ENCODE peak calls at places on chromosomes 13 and 19, in eight cellular contexts. T is tibial nerve, L is uterus, U is transverse colon, E is HCT116, G is A549, V is body of pancreas, J is right lobe of liver. K is an unnamed sample.

GRCh38 chr13:49022472-49023144 is 46.9 kb downstream of the FNDC3A start:
- DNase-seq in E (no peak), J (no peak), U (no peak), T (no peak), G (no peak), L (no peak), V (no peak), K (no peak)

GRCh38 chr13:97600438-97601080 is 166.6 kb downstream of the RAP2A start:
- DNase-seq in G (peak; percentile 33), V (no peak), U (no peak), L (no peak), T (no peak), J (no peak), E (no peak), K (no peak)

GRCh38 chr13:90416938-90417337 is 930.5 kb upstream of the MIR17HG start:
- DNase-seq in T (no peak), V (no peak), L (no peak), E (no peak), J (no peak), G (no peak), U (no peak), K (no peak)

GRCh38 chr19:12838893-12839656 is 760 bp downstream of the MAST1 start:
- DNase-seq in G (no peak), E (no peak), V (no peak), J (no peak), U (no peak), L (no peak), T (no peak), K (no peak)

GRCh38 chr19:48480476-48481190 is 11.5 kb downstream of the CYTH2 start:
- DNase-seq in G (no peak), V (no peak), J (no peak), E (no peak), U (peak; percentile 55), L (peak; percentile 52), T (peak; percentile 48), K (no peak)

GRCh38 chr13:48838193-48839000 is 137.3 kb upstream of the FNDC3A start:
- DNase-seq in G (peak; percentile 58), E (no peak), J (no peak), L (no peak), T (no peak), U (no peak), V (no peak), K (no peak)

GRCh38 chr19:48458016-48458415 is 2.6 kb downstream of the KCNJ14 start:
- DNase-seq in G (no peak), E (no peak), V (no peak), T (no peak), L (no peak), U (no peak), J (no peak), K (no peak)

GRCh38 chr19:29540128-29540527 is 14.3 kb downstream of the VSTM2B start:
- DNase-seq in V (no peak), L (peak; percentile 1), G (no peak), T (no peak), J (peak; percentile 30), U (no peak), E (no peak), K (no peak)

GRCh38 chr13:31747966-31748365 is 8.6 kb downstream of the RXFP2 start:
- DNase-seq in J (no peak), E (no peak), U (no peak), T (no peak), V (no peak), L (no peak), G (no peak), K (no peak)

GRCh38 chr19:42096255-42096837 is 20.4 kb downstream of the ZNF574 start:
- DNase-seq in J (no peak), L (no peak), T (no peak), G (no peak), U (no peak), E (no peak), V (no peak), K (no peak)

GRCh38 chr19:35657904-35658700 is 8.2 kb upstream of the UPK1A start:
- DNase-seq in V (no peak), U (no peak), L (no peak), G (peak; percentile 50), T (no peak), J (no peak), E (no peak), K (no peak)

GRCh38 chr13:33328691-33329090 is 43.1 kb upstream of the STARD13 start:
- DNase-seq in E (no peak), J (no peak), T (no peak), L (no peak), V (no peak), U (no peak), G (no peak), K (no peak)

GRCh38 chr13:99214232-99214631 is 13.6 kb downstream of the UBAC2 start:
- DNase-seq in U (no peak), L (no peak), E (no peak), J (no peak), T (no peak), V (no peak), G (no peak), K (no peak)

GRCh38 chr19:46133101-46133627 is 8.7 kb upstream of the IGFL3 start:
- DNase-seq in T (peak; percentile 7), U (no peak), J (no peak), V (peak; percentile 21), G (peak; percentile 94), E (peak; percentile 73), L (peak; percentile 41), K (peak; percentile 67)

DNA sequence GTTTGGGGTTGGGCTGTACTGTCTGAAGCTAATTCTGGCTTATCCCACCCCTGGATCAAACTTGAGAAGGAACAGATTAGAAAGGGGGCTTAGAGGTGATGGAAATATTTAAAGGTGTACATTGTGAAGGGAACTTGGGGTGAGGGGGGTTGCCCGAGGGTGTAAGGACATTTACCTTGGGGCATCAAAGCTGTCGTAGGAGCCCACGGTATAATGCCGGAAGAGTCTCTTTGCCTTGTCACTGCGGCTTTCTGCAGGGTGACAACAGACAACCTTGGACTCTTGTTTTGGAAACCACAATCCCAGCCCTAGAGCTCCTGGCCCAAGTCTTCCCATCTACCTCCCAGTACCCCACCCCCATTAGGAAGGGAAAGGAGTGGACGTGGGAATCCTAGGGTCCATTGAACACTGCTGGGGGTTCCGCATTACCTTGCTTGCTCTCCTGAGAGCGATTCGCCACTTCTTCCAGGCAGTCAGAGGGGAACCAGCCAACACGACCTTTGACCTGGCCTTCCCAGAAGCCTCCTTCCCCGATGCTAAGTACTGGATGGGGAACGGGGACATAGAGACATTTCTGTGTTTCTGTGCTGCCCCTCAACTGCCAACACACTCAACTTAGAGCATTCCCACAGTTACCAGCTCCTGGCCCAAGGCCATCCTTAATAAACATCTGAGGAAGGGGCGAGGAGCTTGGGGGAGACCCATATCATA is 22.0 kb downstream of the SHANK1 start:
- DNase-seq in T (no peak), E (no peak), U (no peak), J (no peak), L (no peak), G (no peak), V (no peak), K (no peak)
- H3K9me3 ChIP-seq in T (no peaks in the 10 kb centered on the region), E (no peaks in the 10 kb centered on the region), U (no peaks in the 10 kb centered on the region), J (no peaks in the 10 kb centered on the region), L (no peaks in the 10 kb centered on the region), G (no peaks in the 10 kb centered on the region), V (no peaks in the 10 kb centered on the region), K (no peaks in the 10 kb centered on the region)

GRCh38 chr19:16571283-16571682 is 932 bp downstream of the SLC35E1 start:
- DNase-seq in J (no peak), V (peak; percentile 38), G (no peak), E (no peak), L (no peak), T (no peak), U (no peak), K (no peak)

GRCh38 chr19:16571689-16572331 is 405 bp downstream of the SLC35E1 start:
- DNase-seq in J (no peak), T (no peak), L (no peak), G (peak; percentile 13), E (no peak), U (peak; percentile 51), V (no peak), K (peak; percentile 23)

GRCh38 chr19:16573925-16574324 is 1.7 kb upstream of the SLC35E1 start:
- DNase-seq in T (no peak), E (no peak), V (no peak), J (no peak), U (no peak), G (no peak), L (no peak), K (no peak)

GRCh38 chr19:16573296-16573695 is 1.1 kb upstream of the SLC35E1 start:
- DNase-seq in G (no peak), T (no peak), E (no peak), U (no peak), V (no peak), J (no peak), L (no peak), K (no peak)

GRCh38 chr19:16572332-16573211 is at the start of gene SLC35E1:
- DNase-seq in J (peak; percentile 98), V (peak; percentile 97), T (peak; percentile 90), G (peak; percentile 95), U (peak; percentile 97), L (peak; percentile 95), E (peak; percentile 96), K (peak; percentile 97)
- TF ChIP-seq POLR2A in J (peak; percentile 88), V (peak; percentile 65), T (peak; percentile 85), G (peak; percentile 69), U (peak; percentile 86), L (peak; percentile 60), E (peak; percentile 83), K (peak; percentile 85)

DNA sequence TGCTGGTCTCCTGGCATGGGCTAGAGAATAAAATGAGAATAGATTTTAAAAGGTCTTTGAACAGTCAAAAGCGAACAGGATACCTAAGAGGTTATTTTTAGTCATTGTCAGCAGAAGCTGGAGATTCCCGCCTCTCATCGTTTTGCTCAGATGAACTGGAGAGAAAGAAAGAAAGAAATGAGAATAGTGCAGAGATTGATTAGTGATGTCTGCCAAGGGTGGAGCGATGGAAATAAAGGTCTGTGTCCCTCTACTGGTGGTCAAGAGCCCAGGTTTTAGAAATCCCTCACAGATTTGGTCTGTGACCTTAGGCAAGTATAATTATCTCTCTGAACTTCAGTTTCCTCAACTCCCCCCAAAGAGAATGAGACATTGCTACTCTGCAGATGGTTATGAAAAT is 5.4 kb downstream of the NCAN start:
- DNase-seq in U (no peak), J (no peak), E (peak; percentile 75), T (no peak), V (no peak), G (peak; percentile 78), L (no peak), K (no peak)
- TF ChIP-seq CTCF in U (no peak), J (no peak), E (peak; percentile 56), T (no peak), V (no peak), G (no peak), L (no peak), K (no peak)

DNA sequence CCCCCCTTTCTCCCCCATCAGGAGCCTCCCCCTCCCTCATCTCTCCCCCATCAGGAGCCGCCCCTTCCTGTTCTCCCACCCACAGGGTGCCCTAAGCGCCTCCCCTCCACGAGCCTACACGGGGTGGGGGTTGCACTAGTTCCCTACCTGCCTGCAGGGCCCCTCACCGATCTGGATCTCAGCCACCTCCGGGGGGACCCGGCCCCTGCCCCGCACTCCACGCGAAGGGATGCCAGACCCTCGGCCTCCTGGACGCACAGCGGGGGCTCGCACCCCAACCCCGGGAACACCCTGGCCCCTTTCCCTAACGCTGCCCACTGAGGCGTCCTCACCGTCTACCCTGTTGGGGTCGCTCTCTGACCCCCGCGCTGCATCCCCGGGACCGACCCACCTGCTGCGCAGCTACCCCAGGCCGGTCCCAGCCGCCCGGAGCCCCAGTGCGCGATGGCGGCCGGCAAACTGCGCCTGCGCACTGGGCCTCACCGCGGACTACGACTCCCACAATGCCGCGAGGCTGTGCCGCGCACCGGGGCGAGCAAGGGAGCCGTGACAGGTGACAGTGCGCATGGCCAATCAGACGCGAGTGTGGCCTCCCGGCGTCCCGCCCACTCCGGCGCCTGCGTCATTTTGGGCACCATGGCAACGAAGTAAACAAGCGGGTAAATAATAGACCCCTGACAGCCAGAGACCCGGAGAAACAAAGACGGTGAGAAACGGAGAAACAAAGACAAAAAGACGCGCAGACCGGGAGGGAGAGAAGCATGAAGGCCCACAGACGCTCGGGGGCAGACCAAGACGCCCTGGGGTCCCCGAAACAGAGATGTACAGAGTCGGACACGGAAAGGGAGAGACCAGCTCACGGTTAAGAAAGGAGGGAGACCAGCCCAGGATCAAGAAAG is at the start of gene ZSCAN18:
- DNase-seq in E (no peak), U (peak; percentile 96), G (peak; percentile 82), J (peak; percentile 96), V (peak; percentile 98), T (peak; percentile 97), L (peak; percentile 99), K (peak; percentile 96)
- H3K9me3 ChIP-seq in E (peaks cover 3% of the 10 kb centered on the region), U (peaks cover 18% of the 10 kb centered on the region), G (peaks cover 79% of the 10 kb centered on the region), J (no peaks in the 10 kb centered on the region), V (no peaks in the 10 kb centered on the region), T (peaks cover 5% of the 10 kb centered on the region), L (no peaks in the 10 kb centered on the region), K (no peaks in the 10 kb centered on the region)